ENCODE peak calls at places on chromosome 12, in five cellular contexts. G is amniotic stem cell, B is neural crest cell, V is A549, K is EL. H is an unnamed sample.

GRCh38 chr12:11832100-11832499 is 182.6 kb downstream of the ETV6 start:
- DNase-seq in G (no peak), V (no peak), K (no peak), B (no peak), H (no peak)

GRCh38 chr12:54522213-54522612 is 24.7 kb downstream of the NCKAP1L start:
- DNase-seq in V (no peak), K (no peak), G (no peak), B (no peak), H (no peak)

GRCh38 chr12:66188584-66189475 is at the start of gene IRAK3:
- DNase-seq in G (no peak), V (peak), B (peak), K (peak), H (no peak)

GRCh38 chr12:46268349-46268616 is 560 bp downstream of the SLC38A1 start:
- DNase-seq in V (no peak), B (no peak), K (peak), G (no peak), H (no peak)

GRCh38 chr12:6038160-6038559 is 86.3 kb downstream of the VWF start:
- DNase-seq in G (no peak), K (peak), B (peak), V (peak), H (peak)

GRCh38 chr12:67137256-67137655 is 131.9 kb upstream of the CAND1 start:
- DNase-seq in V (no peak), G (no peak), K (no peak), B (no peak), H (no peak)

GRCh38 chr12:102694913-102695312 is 214.6 kb upstream of the IGF1 start:
- DNase-seq in V (no peak), B (no peak), G (no peak), K (no peak), H (no peak)

GRCh38 chr12:3726455-3726854 is 26.5 kb downstream of the CRACR2A start:
- DNase-seq in K (no peak), G (no peak), V (no peak), B (no peak), H (no peak)

GRCh38 chr12:62297321-62297720 is 37.1 kb downstream of the USP15 start:
- DNase-seq in K (no peak), B (no peak), V (no peak), G (no peak), H (no peak)

GRCh38 chr12:34398706-34399630 is 376.7 kb downstream of the ALG10 start:
- DNase-seq in K (no peak), G (no peak), B (no peak), V (no peak), H (no peak)